ENCODE peak calls at places on chromosomes 11 and 22, in nine cellular contexts. E is CD8-positive, alpha-beta T cell; C is heart left ventricle; W is HAP-1; J is GM23248; L is Caco-2; Y is upper lobe of right lung; G is right cardiac atrium; A is pancreas. R is an unnamed sample. For H3K9me3, the result is how much of the 10 kb centered on the place peaks cover.

GRCh38 chr22:19691007-19691720 is 23.1 kb upstream of the SEPTIN5 start:
- DNase-seq in E (no peak), C (no peak), W (no peak), J (no peak), L (no peak), Y (peak), G (no peak), A (no peak), R (no peak)

GRCh38 chr11:285021-285893 is 3.7 kb upstream of the PGGHG start:
- DNase-seq in E (peak), C (peak), W (no peak), J (no peak), L (peak), Y (peak), G (peak), A (peak), R (no peak)

GRCh38 chr11:100863080-100863581 is 176.0 kb downstream of the ARHGAP42 start:
- DNase-seq in E (no peak), C (no peak), W (peak), J (peak), L (no peak), Y (no peak), G (peak), A (no peak), R (no peak)

GRCh38 chr22:23925020-23925606 is 30.9 kb downstream of the MIF start:
- DNase-seq in E (no peak), C (no peak), W (no peak), J (no peak), L (no peak), Y (no peak), G (no peak), A (no peak), R (no peak)

GRCh38 chr11:23991140-23991539 is 505.7 kb upstream of the LUZP2 start:
- DNase-seq in E (no peak), C (no peak), W (no peak), J (peak), L (no peak), Y (no peak), G (peak), A (no peak), R (no peak)

GRCh38 chr11:64448599-64449380 is 89.8 kb downstream of the RPS6KA4 start:
- DNase-seq in E (peak), C (peak), W (peak), J (peak), L (peak), Y (peak), G (peak), A (peak), R (peak)

GRCh38 chr11:34865261-34865660 is 50.9 kb downstream of the APIP start:
- DNase-seq in E (no peak), C (no peak), W (no peak), J (peak), L (no peak), Y (no peak), G (no peak), A (no peak), R (no peak)

GRCh38 chr11:36014499-36014898 is 70.6 kb downstream of the LDLRAD3 start:
- DNase-seq in E (no peak), C (no peak), W (no peak), J (no peak), L (no peak), Y (no peak), G (no peak), A (no peak), R (no peak)

GRCh38 chr11:69818243-69819108 is 740 bp downstream of the FGF3 start:
- DNase-seq in E (no peak), C (no peak), W (no peak), J (no peak), L (no peak), Y (no peak), G (no peak), A (no peak), R (no peak)

GRCh38 chr22:46471901-46472721 is 65.3 kb downstream of the CELSR1 start:
- DNase-seq in E (no peak), C (no peak), W (no peak), J (no peak), L (no peak), Y (no peak), G (no peak), A (no peak), R (no peak)

GRCh38 chr22:19022755-19023154 is 86.7 kb upstream of the PRODH start:
- DNase-seq in E (no peak), C (no peak), W (no peak), J (no peak), L (no peak), Y (no peak), G (no peak), A (no peak), R (no peak)

GRCh38 chr11:99693941-99694492 is 673.3 kb downstream of the CNTN5 start:
- DNase-seq in E (no peak), C (no peak), W (no peak), J (peak), L (no peak), Y (no peak), G (no peak), A (no peak), R (no peak)

GRCh38 chr11:86193297-86194095 is 51.1 kb upstream of the EED start:
- DNase-seq in E (peak), C (peak), W (peak), J (peak), L (peak), Y (peak), G (peak), A (no peak), R (peak)

GRCh38 chr11:121489823-121490222 is 37.1 kb upstream of the SORL1-AS1 start:
- DNase-seq in E (no peak), C (no peak), W (no peak), J (no peak), L (no peak), Y (no peak), G (no peak), A (no peak), R (no peak)

GRCh38 chr11:62024975-62025374 is 57.5 kb upstream of the FTH1 start:
- DNase-seq in E (no peak), C (no peak), W (no peak), J (no peak), L (no peak), Y (no peak), G (no peak), A (no peak), R (no peak)

GRCh38 chr11:85855341-85855656 is at the start of gene CCDC83:
- DNase-seq in E (no peak), C (no peak), W (no peak), J (no peak), L (no peak), Y (no peak), G (no peak), A (no peak), R (no peak)

GRCh38 chr11:108983621-108984020 is 318.8 kb downstream of the DDX10 start:
- DNase-seq in E (no peak), C (no peak), W (no peak), J (peak), L (no peak), Y (no peak), G (no peak), A (no peak), R (no peak)

GRCh38 chr22:31271485-31271884 is 20.8 kb downstream of the PIK3IP1 start:
- DNase-seq in E (no peak), C (no peak), W (no peak), J (no peak), L (no peak), Y (no peak), G (no peak), A (peak), R (no peak)

GRCh38 chr11:75160328-75160757 is 9.4 kb downstream of the SLCO2B1 start:
- DNase-seq in E (no peak), C (peak), W (no peak), J (no peak), L (peak), Y (no peak), G (no peak), A (no peak), R (no peak)

GRCh38 chr22:28933321-28933720 is 49.9 kb downstream of the ZNRF3 start:
- DNase-seq in E (no peak), C (no peak), W (no peak), J (no peak), L (no peak), Y (no peak), G (no peak), A (no peak), R (no peak)

GRCh38 chr11:65506770-65507485 is 8.1 kb downstream of the MALAT1 start:
- DNase-seq in E (no peak), C (no peak), W (peak), J (peak), L (peak), Y (peak), G (peak), A (peak), R (no peak)

GRCh38 chr11:20351870-20352269 is 11.6 kb upstream of the HTATIP2 start:
- DNase-seq in E (no peak), C (no peak), W (no peak), J (no peak), L (no peak), Y (no peak), G (no peak), A (no peak), R (no peak)

GRCh38 chr22:45918455-45919370 is 58.2 kb downstream of the WNT7B start:
- DNase-seq in E (no peak), C (no peak), W (no peak), J (no peak), L (no peak), Y (no peak), G (peak), A (no peak), R (no peak)

GRCh38 chr11:1746956-1747752 is 3.2 kb downstream of the IFITM10 start:
- DNase-seq in E (no peak), C (no peak), W (no peak), J (no peak), L (peak), Y (peak), G (no peak), A (no peak), R (no peak)

GRCh38 chr11:19607656-19608360 is 104.8 kb upstream of the NAV2 start:
- DNase-seq in E (no peak), C (no peak), W (no peak), J (no peak), L (no peak), Y (no peak), G (no peak), A (no peak), R (no peak)

GRCh38 chr22:49100316-49100715 is 727.4 kb downstream of the BRD1 start:
- DNase-seq in E (no peak), C (no peak), W (no peak), J (no peak), L (no peak), Y (no peak), G (no peak), A (no peak), R (no peak)
- H3K9me3 ChIP-seq in E (under half), C (under half), W (under half), J (under half), L (under half), Y (under half), G (under half), A (under half), R (under half)

DNA sequence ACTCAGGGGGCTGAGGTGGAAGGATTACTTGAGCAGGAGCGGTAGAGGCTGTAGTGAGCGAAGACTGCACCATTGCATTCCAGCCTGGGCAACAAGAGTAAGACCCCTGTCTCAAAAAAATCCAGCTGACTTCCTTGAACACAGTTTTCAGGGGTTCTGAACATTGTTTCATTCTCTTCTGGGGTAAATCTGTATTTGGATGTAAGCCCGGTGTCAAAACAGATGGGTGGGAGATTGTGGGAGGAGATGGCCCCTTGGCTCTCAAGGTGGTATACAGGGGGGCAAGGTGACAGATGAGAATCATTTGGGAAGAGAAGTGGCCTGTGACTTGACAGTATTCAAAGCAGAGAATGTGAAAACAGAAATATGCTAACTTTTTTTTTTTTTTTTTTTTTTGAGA is 4.8 kb downstream of the ESAM start:
- DNase-seq in E (no peak), C (no peak), W (no peak), J (no peak), L (no peak), Y (no peak), G (no peak), A (no peak), R (no peak)
- H3K9me3 ChIP-seq in E (under half), C (under half), W (under half), J (under half), L (under half), Y (under half), G (under half), A (under half), R (under half)

GRCh38 chr11:97617031-97617430 is 1227.2 kb downstream of the JRKL start:
- DNase-seq in E (no peak), C (no peak), W (no peak), J (no peak), L (no peak), Y (no peak), G (no peak), A (no peak), R (no peak)
- H3K9me3 ChIP-seq in E (under half), C (under half), W (under half), J (under half), L (under half), Y (under half), G (under half), A (under half), R (under half)

GRCh38 chr11:125554038-125554437 is 15.2 kb upstream of the EI24 start:
- DNase-seq in E (no peak), C (no peak), W (no peak), J (no peak), L (no peak), Y (no peak), G (no peak), A (no peak), R (no peak)

GRCh38 chr11:125553357-125553756 is 15.9 kb upstream of the EI24 start:
- DNase-seq in E (no peak), C (no peak), W (no peak), J (no peak), L (no peak), Y (no peak), G (no peak), A (no peak), R (no peak)

GRCh38 chr11:125551835-125552342 is 17.4 kb upstream of the EI24 start:
- DNase-seq in E (no peak), C (no peak), W (no peak), J (no peak), L (no peak), Y (no peak), G (no peak), A (no peak), R (no peak)

GRCh38 chr11:125552927-125553326 is 16.4 kb upstream of the EI24 start:
- DNase-seq in E (no peak), C (no peak), W (no peak), J (no peak), L (no peak), Y (no peak), G (no peak), A (no peak), R (no peak)

GRCh38 chr11:125550780-125551179 is 18.5 kb upstream of the EI24 start:
- DNase-seq in E (no peak), C (no peak), W (no peak), J (no peak), L (no peak), Y (no peak), G (no peak), A (no peak), R (no peak)
- H3K9me3 ChIP-seq in E (under half), C (under half), W (under half), J (under half), L (half or more), Y (under half), G (under half), A (under half), R (under half)

GRCh38 chr22:47572443-47572842 is 810.0 kb downstream of the TBC1D22A start:
- DNase-seq in E (no peak), C (no peak), W (no peak), J (no peak), L (no peak), Y (no peak), G (no peak), A (no peak), R (no peak)

GRCh38 chr22:47570300-47570685 is 807.8 kb downstream of the TBC1D22A start:
- DNase-seq in E (no peak), C (no peak), W (no peak), J (no peak), L (no peak), Y (peak), G (no peak), A (no peak), R (no peak)

GRCh38 chr22:47569389-47570299 is 807.2 kb downstream of the TBC1D22A start:
- DNase-seq in E (no peak), C (no peak), W (no peak), J (no peak), L (no peak), Y (no peak), G (no peak), A (no peak), R (no peak)

GRCh38 chr22:47570851-47571250 is 808.4 kb downstream of the TBC1D22A start:
- DNase-seq in E (no peak), C (no peak), W (no peak), J (no peak), L (no peak), Y (peak), G (no peak), A (no peak), R (no peak)

DNA sequence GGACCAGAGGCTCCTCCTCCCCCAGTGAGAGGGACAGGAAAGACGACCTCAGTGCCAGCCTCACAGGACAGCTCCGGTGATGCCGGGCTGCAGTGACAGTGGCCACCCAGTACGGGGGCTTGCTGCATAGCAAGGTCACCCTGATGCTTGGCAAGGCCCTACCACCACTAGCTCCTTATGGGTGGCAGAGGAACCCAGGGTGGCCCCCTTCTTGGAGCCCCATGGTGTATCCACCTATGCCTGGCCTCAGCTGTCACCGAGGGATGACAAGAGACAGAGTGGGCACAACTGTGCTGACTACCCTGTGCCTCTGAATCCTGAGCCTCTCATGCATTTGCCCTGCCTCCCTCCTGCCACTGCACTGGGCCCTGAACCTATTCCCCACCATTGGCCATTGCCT is 809.2 kb downstream of the TBC1D22A start:
- DNase-seq in E (no peak), C (no peak), W (no peak), J (no peak), L (no peak), Y (peak), G (no peak), A (no peak), R (no peak)
- H3K9me3 ChIP-seq in E (under half), C (under half), W (under half), J (under half), L (under half), Y (under half), G (under half), A (under half), R (under half)

DNA sequence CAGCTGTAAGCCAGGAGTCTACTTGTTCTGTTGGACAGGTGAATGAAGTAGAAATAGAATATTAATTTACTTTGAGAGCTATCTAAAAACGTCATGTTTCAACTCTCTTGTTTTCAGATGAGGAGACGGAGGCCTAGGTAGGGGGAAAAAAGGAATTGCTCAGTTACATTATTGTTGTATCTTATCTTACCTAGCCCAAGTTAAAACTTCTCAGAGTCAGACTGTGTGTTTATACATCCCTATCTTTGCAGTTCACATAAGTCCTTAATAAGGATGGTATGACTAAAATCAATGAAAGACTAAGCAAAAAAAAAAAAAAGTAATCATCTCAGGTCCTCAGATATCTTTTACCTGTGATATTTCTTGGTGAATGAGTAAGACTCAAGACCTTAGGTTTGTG is 62.8 kb downstream of the TEAD1 start:
- DNase-seq in E (no peak), C (no peak), W (no peak), J (no peak), L (no peak), Y (no peak), G (no peak), A (no peak), R (no peak)
- H3K9me3 ChIP-seq in E (under half), C (under half), W (under half), J (under half), L (under half), Y (under half), G (under half), A (under half), R (under half)